ENCODE peak calls at places on chromosome 11, in six cellular contexts. M, V, U, H, E and Q are unnamed samples.

GRCh38 chr11:125337836-125338235 is 158.2 kb downstream of the FEZ1 start:
- ATAC-seq in M (no peak), V (peak; percentile 7), U (peak; percentile 46), H (no peak), E (no peak), Q (no peak)

GRCh38 chr11:31996159-31996881 is 94.6 kb upstream of the RCN1 start:
- ATAC-seq in M (no peak), V (no peak), U (no peak), H (no peak), E (no peak), Q (no peak)

GRCh38 chr11:91703042-91703441 is 521.6 kb upstream of the FAT3 start:
- ATAC-seq in M (no peak), V (no peak), U (no peak), H (no peak), E (no peak), Q (no peak)

GRCh38 chr11:33753304-33753703 is 17.1 kb upstream of the CD59 start:
- ATAC-seq in M (peak; percentile 86), V (no peak), U (peak; percentile 96), H (peak; percentile 31), E (no peak), Q (peak; percentile 99)

GRCh38 chr11:33086017-33086416 is 46.6 kb downstream of the TCP11L1 start:
- ATAC-seq in M (no peak), V (no peak), U (no peak), H (no peak), E (no peak), Q (no peak)

GRCh38 chr11:44506375-44507016 is 59.0 kb upstream of the CD82 start:
- ATAC-seq in M (peak; percentile 69), V (no peak), U (no peak), H (no peak), E (peak; percentile 88), Q (no peak)

GRCh38 chr11:114679505-114679904 is 1.2 kb downstream of the NXPE2 start:
- ATAC-seq in M (no peak), V (no peak), U (no peak), H (no peak), E (no peak), Q (no peak)

GRCh38 chr11:44870142-44870541 is 80.5 kb downstream of the TP53I11 start:
- ATAC-seq in M (no peak), V (no peak), U (no peak), H (no peak), E (no peak), Q (no peak)

GRCh38 chr11:60469723-60470122 is 14.1 kb downstream of the MS4A1 start:
- ATAC-seq in M (peak; percentile 5), V (no peak), U (no peak), H (no peak), E (no peak), Q (no peak)

GRCh38 chr11:60143768-60144167 is 39.1 kb downstream of the MS4A6A start:
- ATAC-seq in M (no peak), V (no peak), U (no peak), H (no peak), E (no peak), Q (peak; percentile 63)

GRCh38 chr11:2777871-2778629 is 78.3 kb upstream of the KCNQ1OT1 start:
- ATAC-seq in M (peak; percentile 6), V (no peak), U (peak; percentile 5), H (no peak), E (no peak), Q (no peak)

GRCh38 chr11:93143186-93143585 is 54.6 kb downstream of the SLC36A4 start:
- ATAC-seq in M (no peak), V (no peak), U (no peak), H (no peak), E (no peak), Q (no peak)

GRCh38 chr11:46528445-46529085 is 65.3 kb downstream of the AMBRA1 start:
- ATAC-seq in M (peak; percentile 31), V (no peak), U (peak; percentile 45), H (no peak), E (no peak), Q (peak; percentile 80)

GRCh38 chr11:111538407-111539114 is 2.0 kb upstream of the LAYN start:
- ATAC-seq in M (no peak), V (no peak), U (no peak), H (no peak), E (no peak), Q (peak; percentile 61)

GRCh38 chr11:57567512-57568329 is at the start of gene UBE2L6:
- ATAC-seq in M (peak; percentile 86), V (peak; percentile 85), U (peak; percentile 88), H (peak; percentile 74), E (peak; percentile 87), Q (peak; percentile 85)

GRCh38 chr11:74696488-74696887 is 34.7 kb downstream of the CHRDL2 start:
- ATAC-seq in M (no peak), V (peak; percentile 20), U (peak; percentile 35), H (peak; percentile 16), E (no peak), Q (no peak)

GRCh38 chr11:35305670-35306382 is 113.5 kb downstream of the SLC1A2 start:
- ATAC-seq in M (peak; percentile 79), V (no peak), U (peak; percentile 47), H (no peak), E (peak; percentile 88), Q (no peak)

GRCh38 chr11:129230006-129230405 is 37.9 kb upstream of the ARHGAP32 start:
- ATAC-seq in M (no peak), V (no peak), U (no peak), H (no peak), E (no peak), Q (no peak)

GRCh38 chr11:120505801-120506425 is 5.6 kb upstream of the GRIK4 start:
- ATAC-seq in M (no peak), V (no peak), U (no peak), H (no peak), E (no peak), Q (no peak)

GRCh38 chr11:28133146-28133545 is 25.0 kb downstream of the METTL15 start:
- ATAC-seq in M (no peak), V (no peak), U (no peak), H (no peak), E (no peak), Q (no peak)

GRCh38 chr11:11085580-11085979 is 227.7 kb upstream of the ZBED5 start:
- ATAC-seq in M (no peak), V (no peak), U (no peak), H (no peak), E (no peak), Q (no peak)

GRCh38 chr11:114279778-114280532 is 16.2 kb upstream of the NNMT start:
- ATAC-seq in M (no peak), V (peak; percentile 64), U (peak; percentile 36), H (peak; percentile 46), E (peak; percentile 27), Q (no peak)

GRCh38 chr11:65698205-65698604 is 13.8 kb upstream of the KAT5 start:
- ATAC-seq in M (no peak), V (peak; percentile 34), U (peak; percentile 52), H (no peak), E (no peak), Q (no peak)

GRCh38 chr11:115409691-115410220 is 94.5 kb downstream of the CADM1 start:
- ATAC-seq in M (no peak), V (no peak), U (peak; percentile 43), H (no peak), E (no peak), Q (no peak)

GRCh38 chr11:6402561-6402981 is 12.3 kb downstream of the SMPD1 start:
- ATAC-seq in M (peak; percentile 96), V (no peak), U (no peak), H (no peak), E (no peak), Q (peak; percentile 95)

GRCh38 chr11:47464479-47464878 is 15.5 kb upstream of the RAPSN start:
- ATAC-seq in M (peak; percentile 34), V (no peak), U (no peak), H (no peak), E (peak; percentile 51), Q (no peak)

GRCh38 chr11:28464252-28464867 is 356.2 kb downstream of the METTL15 start:
- ATAC-seq in M (peak; percentile 80), V (no peak), U (no peak), H (no peak), E (no peak), Q (no peak)

GRCh38 chr11:102276302-102277182 is 40.7 kb upstream of the BIRC3 start:
- ATAC-seq in M (no peak), V (no peak), U (peak; percentile 53), H (no peak), E (no peak), Q (no peak)

GRCh38 chr11:90757851-90758494 is 535.1 kb upstream of the CHORDC1 start:
- ATAC-seq in M (no peak), V (no peak), U (no peak), H (no peak), E (no peak), Q (no peak)

GRCh38 chr11:102486584-102486983 is 34.0 kb upstream of the TMEM123 start:
- ATAC-seq in M (no peak), V (no peak), U (no peak), H (no peak), E (no peak), Q (no peak)

GRCh38 chr11:19525276-19525675 is 187.4 kb upstream of the NAV2 start:
- ATAC-seq in M (peak; percentile 81), V (no peak), U (no peak), H (no peak), E (no peak), Q (no peak)

GRCh38 chr11:76293189-76293631 is 86.9 kb upstream of the WNT11 start:
- ATAC-seq in M (peak; percentile 82), V (no peak), U (no peak), H (no peak), E (no peak), Q (peak; percentile 94)

GRCh38 chr11:8987446-8987845 is 16.4 kb downstream of the NRIP3 start:
- ATAC-seq in M (no peak), V (no peak), U (no peak), H (no peak), E (no peak), Q (no peak)

GRCh38 chr11:119206512-119207299 is 567 bp downstream of the CBL start:
- ATAC-seq in M (peak; percentile 32), V (peak; percentile 28), U (peak; percentile 41), H (peak; percentile 20), E (peak; percentile 8), Q (peak; percentile 57)

GRCh38 chr11:47391711-47392432 is 13.5 kb upstream of the SPI1 start:
- ATAC-seq in M (no peak), V (no peak), U (no peak), H (no peak), E (no peak), Q (no peak)

GRCh38 chr11:112507281-112507680 is 246.6 kb upstream of the PLET1 start:
- ATAC-seq in M (no peak), V (no peak), U (no peak), H (no peak), E (no peak), Q (no peak)

GRCh38 chr11:27497284-27497866 is 9.2 kb downstream of the LIN7C start:
- ATAC-seq in M (no peak), V (peak; percentile 68), U (peak; percentile 58), H (no peak), E (no peak), Q (no peak)

GRCh38 chr11:109304159-109304558 is 117.8 kb upstream of the C11orf87 start:
- ATAC-seq in M (no peak), V (no peak), U (no peak), H (no peak), E (no peak), Q (no peak)

GRCh38 chr11:116439480-116439759 is 333.4 kb downstream of the BUD13 start:
- ATAC-seq in M (no peak), V (peak; percentile 67), U (no peak), H (no peak), E (no peak), Q (no peak)

GRCh38 chr11:8768625-8769333 is 86.2 kb downstream of the RPL27A start:
- ATAC-seq in M (no peak), V (peak; percentile 38), U (peak; percentile 91), H (peak; percentile 46), E (peak; percentile 73), Q (peak; percentile 14)